ENCODE peak calls at places on chromosomes 13 and 19, in seven cellular contexts. N is IMR-90, W is mesendoderm, V is H9, G is H1, Z is mesenchymal stem cell, S is neuronal stem cell. M is an unnamed sample.

GRCh38 chr19:48859711-48860572 is 8.5 kb downstream of the PLEKHA4 start:
- DNase-seq in N (no peak), W (peak), V (peak), G (peak), Z (no peak), S (no peak), M (peak)

GRCh38 chr13:70253834-70254233 is 145.6 kb upstream of the KLHL1 start:
- DNase-seq in N (no peak), W (no peak), V (no peak), G (no peak), Z (peak), S (no peak), M (no peak)

GRCh38 chr19:52190679-52191293 is 934 bp downstream of the PPP2R1A start:
- DNase-seq in N (peak), W (peak), V (no peak), G (peak), Z (peak), S (peak), M (peak)

GRCh38 chr13:110371550-110372465 is 64.7 kb downstream of the COL4A2 start:
- DNase-seq in N (peak), W (no peak), V (no peak), G (no peak), Z (peak), S (no peak), M (peak)

GRCh38 chr19:48403606-48404005 is 10.1 kb downstream of the GRIN2D start:
- DNase-seq in N (peak), W (peak), V (peak), G (peak), Z (peak), S (no peak), M (peak)

GRCh38 chr13:98343461-98343860 is 166.4 kb upstream of the RNF113B start:
- DNase-seq in N (no peak), W (no peak), V (no peak), G (no peak), Z (no peak), S (no peak), M (no peak)

GRCh38 chr19:11137542-11138384 is 17.8 kb downstream of the SPC24 start:
- DNase-seq in N (peak), W (peak), V (peak), G (peak), Z (peak), S (peak), M (peak)

GRCh38 chr13:20495087-20496023 is 30.3 kb downstream of the CRYL1 start:
- DNase-seq in N (peak), W (peak), V (peak), G (peak), Z (peak), S (peak), M (peak)

GRCh38 chr13:45512148-45512498 is 47.4 kb downstream of the COG3 start:
- DNase-seq in N (peak), W (no peak), V (no peak), G (no peak), Z (no peak), S (no peak), M (no peak)

GRCh38 chr19:49442354-49442753 is 1.0 kb upstream of the SLC17A7 start:
- DNase-seq in N (no peak), W (no peak), V (no peak), G (no peak), Z (no peak), S (no peak), M (no peak)

GRCh38 chr19:39001016-39001415 is 25.5 kb upstream of the FBXO17 start:
- DNase-seq in N (no peak), W (no peak), V (no peak), G (no peak), Z (no peak), S (no peak), M (no peak)

GRCh38 chr13:45799451-45799850 is 52.1 kb downstream of the SIAH3 start:
- DNase-seq in N (no peak), W (no peak), V (no peak), G (no peak), Z (no peak), S (no peak), M (no peak)

GRCh38 chr19:33438987-33439781 is 65.7 kb downstream of the CEBPG start:
- DNase-seq in N (no peak), W (no peak), V (no peak), G (no peak), Z (no peak), S (no peak), M (no peak)

DNA sequence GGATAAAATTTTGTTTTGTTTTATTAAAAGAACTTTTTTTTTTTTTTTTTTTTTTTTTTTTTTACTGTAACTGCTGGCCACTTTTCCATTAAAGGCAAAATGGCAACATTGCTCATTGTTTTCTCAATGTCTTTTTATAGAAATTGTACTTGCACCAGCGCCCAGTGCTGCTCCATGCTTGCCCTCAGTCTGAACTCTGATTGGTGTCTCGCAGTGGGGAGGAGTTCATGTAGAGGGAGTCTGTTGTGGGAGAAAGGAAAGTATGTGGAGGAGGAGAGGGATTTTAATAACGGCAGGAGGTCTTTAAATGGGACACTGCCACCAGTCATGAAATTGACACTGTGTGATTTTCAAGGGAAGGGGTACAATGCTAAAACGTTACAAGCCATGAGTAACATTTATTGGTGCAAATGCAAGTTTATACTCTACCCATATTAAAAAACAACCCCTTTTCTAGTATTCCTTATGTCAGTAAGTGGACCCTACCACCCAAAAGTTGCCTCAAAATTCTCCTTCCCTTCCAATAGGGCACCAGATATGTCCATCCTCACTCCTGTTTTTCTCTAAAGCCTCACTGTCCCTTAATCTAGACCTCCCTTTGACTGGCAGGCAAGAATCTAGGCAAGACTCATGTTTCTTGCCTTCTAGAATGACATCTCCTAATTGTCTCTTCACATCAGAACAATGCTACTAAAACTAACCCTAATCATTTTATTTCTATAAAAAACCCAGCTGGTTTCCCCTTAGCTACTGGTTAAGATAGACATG is 3.2 kb downstream of the RASL11A start:
- DNase-seq in N (peak), W (no peak), V (peak), G (no peak), Z (no peak), S (no peak), M (no peak)
- H3K18ac ChIP-seq in N (peak), W (no peak), V (no peak), G (no peak), Z (no peak), S (no peak), M (no peak)

GRCh38 chr19:5935473-5936307 is 21.6 kb downstream of the CAPS start:
- DNase-seq in N (peak), W (no peak), V (no peak), G (no peak), Z (no peak), S (no peak), M (no peak)

GRCh38 chr19:5933391-5933998 is 19.4 kb downstream of the CAPS start:
- DNase-seq in N (no peak), W (no peak), V (no peak), G (no peak), Z (no peak), S (no peak), M (no peak)

GRCh38 chr19:5934002-5934401 is 19.9 kb downstream of the CAPS start:
- DNase-seq in N (peak), W (no peak), V (no peak), G (no peak), Z (no peak), S (no peak), M (no peak)

GRCh38 chr19:5936308-5936980 is 22.4 kb downstream of the CAPS start:
- DNase-seq in N (no peak), W (no peak), V (no peak), G (no peak), Z (no peak), S (no peak), M (no peak)

DNA sequence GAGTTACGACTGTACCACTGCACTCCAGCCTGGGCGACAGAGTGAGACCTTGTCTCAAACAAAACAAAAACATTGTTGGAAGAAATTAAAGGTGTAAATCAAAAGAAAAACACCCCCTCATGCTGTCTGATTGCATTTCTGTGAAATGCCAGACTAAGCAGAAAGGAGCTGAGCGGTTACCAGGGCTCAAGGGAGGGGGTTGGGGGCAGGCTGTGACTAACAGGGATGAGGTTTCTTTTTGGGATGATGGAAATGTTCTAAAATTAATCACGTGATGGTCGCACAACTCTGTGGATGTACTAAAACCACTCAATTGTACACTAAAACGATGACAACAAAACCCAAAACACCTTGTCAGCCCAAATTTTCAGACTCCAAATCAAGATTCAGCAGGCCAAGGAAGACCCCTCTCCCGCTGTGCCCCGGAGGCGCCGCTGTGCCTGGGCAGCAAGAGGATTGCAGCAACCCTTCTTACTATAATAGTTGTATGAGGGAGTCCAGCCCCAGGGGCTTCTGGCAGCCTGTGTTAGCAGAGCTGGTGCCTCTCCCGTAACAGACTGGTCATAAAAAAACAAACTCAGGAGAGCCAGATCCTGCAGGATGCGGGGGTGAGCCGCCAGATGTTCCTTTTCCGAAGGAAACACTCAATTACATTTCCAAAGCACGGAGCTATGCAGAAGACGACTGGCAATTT is 20.9 kb downstream of the CAPS start:
- DNase-seq in N (peak), W (no peak), V (no peak), G (no peak), Z (peak), S (no peak), M (no peak)
- H3K18ac ChIP-seq in N (peak), W (no peak), V (no peak), G (no peak), Z (no peak), S (no peak), M (no peak)

GRCh38 chr13:113138792-113139551 is 16.4 kb downstream of the F10 start:
- DNase-seq in N (no peak), W (no peak), V (peak), G (no peak), Z (no peak), S (no peak), M (no peak)
- H3K18ac ChIP-seq in N (no peak), W (no peak), V (no peak), G (no peak), Z (no peak), S (no peak), M (no peak)

GRCh38 chr19:54388001-54388802 is 23.5 kb upstream of the LAIR1 start:
- DNase-seq in N (no peak), W (no peak), V (no peak), G (no peak), Z (no peak), S (no peak), M (no peak)

GRCh38 chr19:54389556-54389955 is 24.8 kb upstream of the LAIR1 start:
- DNase-seq in N (no peak), W (no peak), V (no peak), G (no peak), Z (no peak), S (no peak), M (no peak)

GRCh38 chr19:54390942-54391577 is 24.2 kb upstream of the TTYH1 start:
- DNase-seq in N (peak), W (peak), V (peak), G (peak), Z (peak), S (peak), M (peak)

GRCh38 chr19:54391589-54392061 is 23.6 kb upstream of the TTYH1 start:
- DNase-seq in N (no peak), W (peak), V (peak), G (peak), Z (no peak), S (no peak), M (no peak)

DNA sequence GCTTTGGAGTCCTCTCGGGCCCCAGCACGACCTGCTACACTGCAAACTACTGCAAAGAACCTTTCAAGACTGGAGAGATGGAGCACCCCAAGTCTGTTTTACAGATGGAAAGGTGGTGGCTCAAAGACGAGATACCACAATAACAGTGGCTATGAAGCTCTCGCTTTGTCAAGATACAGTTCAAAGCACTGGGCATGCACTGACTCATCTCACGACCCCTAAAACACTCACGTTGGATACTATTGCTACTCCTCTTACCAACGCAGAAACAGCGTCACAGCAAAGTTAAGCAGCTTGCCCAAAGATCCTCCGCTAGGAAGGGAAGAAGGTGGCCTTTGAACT is 24.0 kb upstream of the LAIR1 start:
- DNase-seq in N (no peak), W (no peak), V (no peak), G (no peak), Z (no peak), S (no peak), M (no peak)
- H3K18ac ChIP-seq in N (no peak), W (no peak), V (no peak), G (no peak), Z (no peak), S (no peak), M (no peak)

GRCh38 chr19:17450264-17451075 is 2.0 kb upstream of the TMEM221 start:
- DNase-seq in N (no peak), W (no peak), V (no peak), G (no peak), Z (no peak), S (no peak), M (peak)
- H3K18ac ChIP-seq in N (no peak), W (no peak), V (no peak), G (no peak), Z (no peak), S (no peak), M (no peak)

M was measured in trophoblast cell.